ENCODE peak calls at places on chromosomes 4 and X, in ten cellular contexts. T is NCI-H460, J is ACHN, M is GM13976, A is Ammon's horn, B is fibroblast of lung, P is EH, V is COR-L47, G is NCI-H774, R is HuH-7. C is an unnamed sample.

GRCh38 chr4:10808591-10808990 is 124.0 kb upstream of the CLNK start:
- DNase-seq in T (no peak), J (no peak), M (no peak), A (peak), B (peak), P (peak), V (no peak), G (no peak), R (no peak), C (no peak)

GRCh38 chrX:41922125-41922521 is 1.2 kb downstream of the CASK start:
- DNase-seq in T (peak), J (peak), M (no peak), A (peak), B (peak), P (peak), V (peak), G (no peak), R (no peak), C (no peak)

GRCh38 chr4:681736-682451 is 7.1 kb downstream of the SLC49A3 start:
- DNase-seq in T (no peak), J (no peak), M (peak), A (no peak), B (no peak), P (no peak), V (peak), G (peak), R (peak), C (no peak)

GRCh38 chr4:169557061-169557636 is 55.2 kb downstream of the NEK1 start:
- DNase-seq in T (no peak), J (peak), M (no peak), A (no peak), B (peak), P (peak), V (no peak), G (no peak), R (no peak), C (no peak)

GRCh38 chrX:43882294-43882681 is at the start of gene MAOB:
- DNase-seq in T (no peak), J (no peak), M (peak), A (peak), B (no peak), P (no peak), V (no peak), G (no peak), R (peak), C (no peak)

GRCh38 chr4:84681488-84682274 is 98.8 kb downstream of the CDS1 start:
- DNase-seq in T (no peak), J (peak), M (no peak), A (peak), B (peak), P (peak), V (no peak), G (no peak), R (peak), C (peak)

GRCh38 chr4:825969-826330 is at the start of gene CPLX1:
- DNase-seq in T (no peak), J (peak), M (peak), A (no peak), B (no peak), P (no peak), V (peak), G (peak), R (peak), C (no peak)

GRCh38 chr4:177505171-177505615 is 63.0 kb upstream of the AGA start:
- DNase-seq in T (no peak), J (no peak), M (no peak), A (no peak), B (no peak), P (no peak), V (no peak), G (no peak), R (peak), C (no peak)

GRCh38 chr4:99430106-99430505 is 5.0 kb downstream of the ADH7 start:
- DNase-seq in T (no peak), J (no peak), M (no peak), A (no peak), B (no peak), P (no peak), V (no peak), G (no peak), R (no peak), C (no peak)

GRCh38 chr4:168451331-168451730 is 29.0 kb downstream of the DDX60L start:
- DNase-seq in T (no peak), J (no peak), M (no peak), A (no peak), B (peak), P (peak), V (no peak), G (no peak), R (no peak), C (no peak)

GRCh38 chr4:110480031-110480549 is 4.1 kb downstream of the ENPEP start:
- DNase-seq in T (peak), J (peak), M (no peak), A (peak), B (peak), P (peak), V (no peak), G (no peak), R (no peak), C (no peak)

GRCh38 chr4:142663828-142664227 is 182.3 kb downstream of the INPP4B start:
- DNase-seq in T (no peak), J (no peak), M (no peak), A (no peak), B (no peak), P (peak), V (no peak), G (no peak), R (no peak), C (no peak)

GRCh38 chrX:10173331-10173900 is 16.6 kb downstream of the CLCN4 start:
- DNase-seq in T (no peak), J (peak), M (no peak), A (peak), B (peak), P (no peak), V (no peak), G (no peak), R (no peak), C (peak)

GRCh38 chrX:142095816-142096215 is 109.3 kb downstream of the MAGEC2 start:
- DNase-seq in T (no peak), J (no peak), M (no peak), A (peak), B (peak), P (peak), V (no peak), G (no peak), R (no peak), C (no peak)